ENCODE peak calls at places on chromosomes 13 and 19, in eight cellular contexts. P is brain microvascular endothelial cell; L is fibroblast of mammary gland; U is CD8-positive, alpha-beta T cell; O is aorta; J is HL-60; M is GM12865; T is fibroblast of pulmonary artery. N is an unnamed sample.
A peak's percentile ranks its signal among the peaks of the same experiment; 100 is the strongest.

GRCh38 chr13:37657134-37657533 is 58.6 kb upstream of the POSTN start:
- DNase-seq in U (no peak), J (no peak), L (peak; percentile 69), O (no peak), T (peak; percentile 69), P (peak; percentile 63), M (no peak), N (peak; percentile 49)

GRCh38 chr13:75050419-75051066 is 431.4 kb downstream of the TBC1D4 start:
- DNase-seq in O (no peak), P (peak; percentile 37), J (no peak), M (no peak), L (peak; percentile 12), U (no peak), T (peak; percentile 13), N (peak; percentile 26)

GRCh38 chr13:73429691-73430090 is 370.9 kb downstream of the KLF5 start:
- DNase-seq in U (no peak), T (peak; percentile 66), P (no peak), J (no peak), O (no peak), L (peak; percentile 28), M (no peak), N (no peak)

GRCh38 chr19:27736225-27736624 is 1476.7 kb downstream of the UQCRFS1 start:
- DNase-seq in T (no peak), L (no peak), M (no peak), J (no peak), O (no peak), P (no peak), U (no peak), N (no peak)

GRCh38 chr19:5090780-5091575 is 122.1 kb downstream of the KDM4B start:
- DNase-seq in U (no peak), M (no peak), T (peak; percentile 33), L (peak; percentile 36), O (no peak), J (no peak), P (peak; percentile 24), N (peak; percentile 13)

GRCh38 chr19:8641908-8642547 is 11.6 kb downstream of the NFILZ start:
- DNase-seq in O (no peak), P (peak; percentile 68), M (peak; percentile 49), J (peak; percentile 39), U (no peak), L (peak; percentile 64), T (peak; percentile 80), N (no peak)

GRCh38 chr13:64278493-64278892 is 2862.8 kb upstream of the PCDH20 start:
- DNase-seq in P (peak; percentile 59), O (no peak), T (peak; percentile 57), M (no peak), J (no peak), U (no peak), L (peak; percentile 38), N (no peak)

GRCh38 chr19:39834287-39834841 is 402 bp upstream of the DYRK1B start:
- DNase-seq in M (no peak), J (no peak), T (no peak), L (no peak), U (no peak), O (no peak), P (no peak), N (no peak)

GRCh38 chr19:47765522-47766358 is 12.8 kb upstream of the SELENOW start:
- DNase-seq in P (no peak), U (peak; percentile 57), O (peak; percentile 91), M (peak; percentile 68), L (peak; percentile 59), J (no peak), T (peak; percentile 65), N (no peak)

GRCh38 chr19:45958763-45959516 is 14.7 kb downstream of the NOVA2 start:
- DNase-seq in P (no peak), M (no peak), T (peak; percentile 50), O (no peak), U (no peak), L (no peak), J (no peak), N (no peak)

GRCh38 chr13:32036762-32037161 is 5.2 kb downstream of the FRY start:
- DNase-seq in O (no peak), P (no peak), L (no peak), M (no peak), U (no peak), T (no peak), J (no peak), N (no peak)

GRCh38 chr13:99132295-99132835 is 68.3 kb upstream of the UBAC2 start:
- DNase-seq in J (no peak), O (no peak), U (no peak), M (no peak), T (no peak), P (no peak), L (no peak), N (no peak)

GRCh38 chr13:109172099-109172498 is 542.7 kb downstream of the MYO16 start:
- DNase-seq in O (no peak), J (peak; percentile 36), P (no peak), T (no peak), L (no peak), M (no peak), U (no peak), N (no peak)

GRCh38 chr19:53808710-53809125 is 15.4 kb downstream of the NLRP12 start:
- DNase-seq in J (no peak), U (no peak), T (peak; percentile 74), M (no peak), L (peak; percentile 62), O (no peak), P (peak; percentile 32), N (peak; percentile 6)

DNA sequence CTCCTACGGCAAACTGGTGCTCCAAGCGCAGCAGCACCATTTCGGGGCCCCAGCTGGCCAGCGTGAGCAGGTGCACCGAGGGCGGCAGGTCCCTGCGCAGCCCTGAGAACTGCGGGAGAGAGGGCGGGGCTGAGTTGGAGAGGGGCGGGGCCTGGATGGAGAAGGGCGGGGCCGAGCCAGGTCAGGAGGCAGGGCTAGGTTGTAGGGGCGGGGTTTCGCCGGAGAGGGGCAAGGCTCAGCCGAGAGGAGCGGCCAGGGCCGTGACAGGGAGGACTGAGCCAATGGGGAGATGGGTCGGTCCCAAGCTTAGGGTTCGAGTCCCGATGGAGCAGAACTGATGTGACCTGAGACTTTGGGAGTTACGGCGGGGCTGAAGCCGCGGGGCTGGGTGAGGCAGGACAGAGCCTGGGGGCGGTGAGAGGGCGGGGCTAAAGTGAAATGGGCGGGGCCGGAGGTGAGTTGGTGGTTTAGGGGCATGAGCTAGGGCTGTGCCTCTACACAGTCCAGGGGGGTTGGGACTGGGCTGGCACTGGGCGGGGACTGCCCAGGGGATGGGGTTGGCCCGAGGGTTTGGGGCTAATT is 19.0 kb downstream of the MAN2B1 start:
- DNase-seq in M (peak; percentile 24), T (peak; percentile 46), O (peak; percentile 91), P (peak; percentile 16), L (no peak), U (no peak), J (no peak), N (no peak)
- H3K4me3 ChIP-seq in M (no peak overlapping the region), T (peak overlapping the region; percentile 9), O (no peak overlapping the region), P (no peak overlapping the region), L (peak overlapping the region; percentile 7), U (no peak overlapping the region), J (no peak overlapping the region), N (peak overlapping the region; percentile 27)

GRCh38 chr13:50390503-50391248 is 375.4 kb downstream of the KCNRG start:
- DNase-seq in M (no peak), U (no peak), T (no peak), O (no peak), J (no peak), L (no peak), P (no peak), N (no peak)

GRCh38 chr13:50386527-50387123 is 371.4 kb downstream of the KCNRG start:
- DNase-seq in M (no peak), L (peak; percentile 46), O (no peak), U (no peak), J (no peak), T (peak; percentile 33), P (peak; percentile 40), N (peak; percentile 77)

GRCh38 chr13:50387124-50387581 is 371.9 kb downstream of the KCNRG start:
- DNase-seq in L (peak; percentile 41), T (peak; percentile 16), O (no peak), M (peak; percentile 43), P (no peak), U (peak; percentile 52), J (no peak), N (no peak)

GRCh38 chr13:50388481-50388880 is 373.2 kb downstream of the KCNRG start:
- DNase-seq in U (no peak), P (no peak), J (no peak), T (no peak), M (no peak), O (no peak), L (no peak), N (no peak)

DNA sequence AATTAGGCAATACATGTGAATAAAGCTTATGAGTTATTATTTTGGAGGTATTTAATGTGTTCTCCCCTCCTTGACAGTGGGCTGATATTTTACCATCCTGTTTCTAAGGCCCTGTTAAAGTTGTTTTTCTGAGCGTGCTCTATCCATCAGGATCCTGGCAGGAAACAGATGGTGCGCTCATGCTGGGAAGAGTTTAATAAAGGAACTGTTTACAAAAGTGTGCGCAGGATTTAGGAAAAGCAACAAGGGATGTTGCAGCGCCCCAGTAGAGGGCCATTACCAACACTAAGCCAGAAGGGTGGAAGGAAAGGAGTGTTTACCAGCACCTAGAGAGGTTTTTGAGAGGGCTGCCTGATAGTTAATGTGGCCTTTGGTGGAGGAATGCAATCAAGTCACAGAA is 374.5 kb downstream of the KCNRG start:
- DNase-seq in O (no peak), M (no peak), U (no peak), J (no peak), P (no peak), L (no peak), T (no peak), N (no peak)
- H3K4me3 ChIP-seq in O (no peak overlapping the region), M (no peak overlapping the region), U (no peak overlapping the region), J (no peak overlapping the region), P (no peak overlapping the region), L (no peak overlapping the region), T (no peak overlapping the region), N (no peak overlapping the region)

GRCh38 chr19:10517361-10517759 is at the start of gene S1PR5:
- DNase-seq in U (no peak), P (no peak), L (no peak), T (no peak), J (no peak), O (no peak), M (no peak), N (no peak)

GRCh38 chr19:10519421-10519820 is 2.2 kb upstream of the S1PR5 start:
- DNase-seq in P (no peak), M (no peak), O (no peak), T (no peak), L (no peak), U (no peak), J (no peak), N (no peak)

GRCh38 chr19:10516671-10517286 is 468 bp downstream of the S1PR5 start:
- DNase-seq in O (no peak), M (no peak), U (no peak), P (peak; percentile 3), T (no peak), J (no peak), L (no peak), N (no peak)

GRCh38 chr19:10518444-10519361 is 1.5 kb upstream of the S1PR5 start:
- DNase-seq in O (no peak), P (no peak), L (no peak), U (peak; percentile 56), J (no peak), M (no peak), T (no peak), N (no peak)

GRCh38 chr19:10517760-10518443 is 655 bp upstream of the S1PR5 start:
- DNase-seq in P (peak; percentile 16), T (peak; percentile 18), L (no peak), O (no peak), J (no peak), U (no peak), M (no peak), N (no peak)
- H3K4me3 ChIP-seq in P (peak overlapping the region; percentile 49), T (peak overlapping the region; percentile 38), L (peak overlapping the region; percentile 40), O (no peak overlapping the region), J (peak overlapping the region; percentile 10), U (peak overlapping the region; percentile 49), M (no peak overlapping the region), N (peak overlapping the region; percentile 48)

GRCh38 chr19:50778906-50779430 is 8.7 kb downstream of the GPR32 start:
- DNase-seq in L (no peak), T (no peak), U (no peak), O (no peak), P (no peak), J (no peak), M (no peak), N (no peak)
- H3K4me3 ChIP-seq in L (no peak overlapping the region), T (no peak overlapping the region), U (no peak overlapping the region), O (no peak overlapping the region), P (no peak overlapping the region), J (no peak overlapping the region), M (no peak overlapping the region), N (no peak overlapping the region)